ENCODE peak calls at places on chromosomes 3 and 15, in four cellular contexts. E, N, H and R are unnamed samples.

GRCh38 chr3:18111702-18112311 is 313.3 kb downstream of the SATB1 start:
- DNase-seq in N (no peak), E (peak; percentile 31), H (no peak), R (no peak)

GRCh38 chr15:35540031-35540430 is 5.9 kb downstream of the DPH6 start:
- DNase-seq in H (no peak), E (no peak), N (no peak), R (no peak)

GRCh38 chr15:65790692-65791334 is 1.3 kb downstream of the DENND4A start:
- DNase-seq in H (no peak), N (no peak), E (no peak), R (no peak)

GRCh38 chr3:49880581-49881328 is 11.0 kb upstream of the CAMKV start:
- DNase-seq in H (no peak), E (no peak), N (no peak), R (no peak)

GRCh38 chr3:102454101-102454625 is 19.3 kb downstream of the ZPLD1 start:
- DNase-seq in H (no peak), E (no peak), N (no peak), R (no peak)

GRCh38 chr3:133124511-133124910 is 86.3 kb downstream of the TMEM108 start:
- DNase-seq in N (no peak), E (no peak), H (no peak), R (no peak)

GRCh38 chr15:70197945-70198361 is 100.2 kb upstream of the TLE3 start:
- DNase-seq in N (no peak), E (no peak), H (no peak), R (no peak)

GRCh38 chr3:36172699-36173098 is 207.6 kb upstream of the STAC start:
- DNase-seq in N (no peak), H (no peak), E (no peak), R (no peak)

GRCh38 chr15:29849716-29850115 is 27.4 kb upstream of the TJP1 start:
- DNase-seq in N (no peak), H (no peak), E (no peak), R (no peak)

GRCh38 chr15:43440721-43441281 is 52.2 kb downstream of the TP53BP1 start:
- DNase-seq in N (no peak), H (no peak), E (peak; percentile 12), R (peak; percentile 13)
- TF ChIP-seq CTCF in N (no peak), H (peak; percentile 47), E (peak; percentile 23), R (no peak)

GRCh38 chr15:66948294-66948693 is 117.1 kb upstream of the SMAD3 start:
- DNase-seq in H (no peak), E (no peak), N (no peak), R (no peak)
- TF ChIP-seq CTCF in H (no peak), E (no peak), N (no peak), R (no peak)

GRCh38 chr3:159534496-159534895 is 454.1 kb upstream of the IL12A start:
- DNase-seq in N (no peak), E (no peak), H (no peak), R (no peak)
- TF ChIP-seq CTCF in N (no peak), E (no peak), H (no peak), R (no peak)

GRCh38 chr3:148379763-148380162 is 317.9 kb upstream of the AGTR1 start:
- DNase-seq in N (no peak), H (no peak), E (no peak), R (peak; percentile 10)
- TF ChIP-seq CTCF in N (peak; percentile 32), H (no peak), E (peak; percentile 20), R (peak; percentile 40)

DNA sequence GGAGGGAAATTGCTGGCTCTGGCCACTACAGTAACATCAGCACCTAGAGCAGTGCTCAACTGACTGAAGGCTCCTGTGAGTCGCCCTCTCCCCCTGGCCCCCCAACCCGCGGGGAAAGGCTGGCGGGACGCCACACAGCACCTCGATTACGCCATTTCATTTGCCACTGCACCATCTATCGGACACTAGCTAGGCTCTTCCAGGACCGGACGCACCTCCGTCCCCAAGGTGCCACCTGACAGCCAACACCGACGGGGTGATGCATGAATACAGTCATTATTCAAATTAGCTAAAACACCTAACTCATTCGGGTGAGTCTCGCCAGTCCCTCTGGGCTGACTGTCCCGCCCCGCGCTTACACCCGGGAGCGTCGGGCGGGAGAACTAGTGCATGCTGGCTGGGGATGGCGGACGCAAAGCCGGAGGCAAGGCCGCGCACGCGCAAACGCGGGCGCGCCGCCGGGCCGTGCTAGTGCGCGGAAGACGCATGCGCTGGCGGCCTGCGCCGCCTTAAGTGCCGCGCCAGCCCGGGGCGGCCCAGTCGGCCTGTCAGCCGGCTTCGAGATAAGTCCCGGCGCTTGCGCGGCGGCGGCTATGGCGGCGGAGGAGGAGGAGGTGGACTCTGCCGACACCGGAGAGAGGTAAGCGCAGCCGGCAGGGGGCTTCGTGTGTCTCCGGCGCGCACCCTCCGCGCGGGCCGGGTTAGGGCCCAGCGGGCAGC is at the start of gene ABHD5:
- DNase-seq in N (peak; percentile 99), H (peak; percentile 53), E (peak; percentile 82), R (peak; percentile 88)
- TF ChIP-seq CTCF in N (peak; percentile 38), H (peak; percentile 20), E (peak; percentile 35), R (peak; percentile 33)

DNA sequence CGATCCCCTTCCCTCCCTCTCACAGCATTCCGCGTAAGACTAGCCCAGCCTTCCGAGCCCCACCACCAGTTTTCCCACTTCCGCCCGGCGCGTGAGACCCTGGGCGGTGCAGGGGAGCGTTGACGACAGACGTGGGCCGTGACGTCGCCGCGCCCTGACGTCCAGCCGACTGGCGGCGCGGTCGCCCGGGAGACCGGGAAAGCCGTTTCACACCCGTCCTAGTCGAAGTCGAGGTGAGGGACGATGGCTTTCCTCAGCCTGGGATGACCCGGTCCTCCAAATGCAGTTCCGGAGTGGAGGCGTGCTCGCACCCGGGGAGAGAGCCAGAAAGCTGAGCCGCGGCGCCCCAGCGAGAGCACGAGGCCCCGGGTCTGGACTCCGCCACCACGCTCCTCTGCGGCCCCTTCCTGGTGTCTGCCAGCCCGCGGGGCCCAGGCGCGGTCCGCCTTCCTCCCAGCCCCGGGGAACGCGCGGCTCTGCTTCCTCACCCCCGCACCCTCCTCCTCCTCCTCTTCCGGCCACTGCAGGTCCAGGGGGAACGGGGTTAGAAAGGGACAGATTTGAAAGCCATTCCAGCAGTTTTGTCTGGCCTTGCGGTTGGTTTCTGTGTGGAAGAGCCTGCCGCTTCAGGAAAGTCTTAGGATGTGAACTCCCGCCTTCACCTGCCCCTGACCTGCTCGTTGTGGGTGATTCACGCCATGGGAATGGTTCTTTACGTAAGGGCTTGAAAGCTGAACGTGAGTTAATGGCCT is at the start of gene LEKR1:
- DNase-seq in H (no peak), N (peak; percentile 93), E (peak; percentile 44), R (no peak)
- TF ChIP-seq CTCF in H (no peak), N (no peak), E (no peak), R (no peak)

GRCh38 chr15:48510976-48511375 is 134.5 kb downstream of the FBN1 start:
- DNase-seq in E (no peak), H (no peak), N (no peak), R (no peak)

GRCh38 chr15:48505067-48505466 is 140.4 kb downstream of the FBN1 start:
- DNase-seq in E (no peak), H (no peak), N (no peak), R (no peak)

GRCh38 chr15:48507416-48508065 is 138.0 kb downstream of the FBN1 start:
- DNase-seq in N (no peak), H (no peak), E (peak; percentile 8), R (peak; percentile 27)
- TF ChIP-seq CTCF in N (peak; percentile 57), H (peak; percentile 44), E (peak; percentile 79), R (peak; percentile 89)

GRCh38 chr3:188562163-188562562 is 408.2 kb downstream of the LPP start:
- DNase-seq in N (no peak), E (no peak), H (no peak), R (no peak)
- TF ChIP-seq CTCF in N (no peak), E (no peak), H (no peak), R (no peak)

GRCh38 chr3:22795917-22796316 is 407.2 kb upstream of the UBE2E2 start:
- DNase-seq in H (no peak), N (no peak), E (no peak), R (no peak)
- TF ChIP-seq CTCF in H (no peak), N (no peak), E (no peak), R (no peak)